ENCODE peak calls at places on chromosomes 6 and 20, in nine cellular contexts. Y is stomach, J is endodermal cell, H is RWPE2, T is psoas muscle, K is A549, V is esophagus muscularis mucosa, U is lower lobe of right lung, Q is fibroblast of lung. W is an unnamed sample. For H3K4me1, the result is how much of the 10 kb centered on the place peaks cover.

GRCh38 chr6:23174781-23175361 is 605.5 kb downstream of the HDGFL1 start:
- DNase-seq in Y (no peak), J (no peak), H (no peak), T (no peak), K (peak), V (no peak), U (no peak), Q (peak), W (no peak)

GRCh38 chr6:104559435-104560202 is 300.1 kb downstream of the HACE1 start:
- DNase-seq in Y (no peak), J (no peak), H (no peak), T (no peak), K (no peak), V (no peak), U (no peak), Q (no peak), W (no peak)

GRCh38 chr20:49283703-49284625 is 6.1 kb upstream of the ZNFX1 start:
- DNase-seq in Y (no peak), J (peak), H (no peak), T (no peak), K (no peak), V (no peak), U (no peak), Q (no peak), W (no peak)

GRCh38 chr6:41197234-41197633 is 3.7 kb downstream of the TREML2 start:
- DNase-seq in Y (no peak), J (no peak), H (no peak), T (no peak), K (no peak), V (peak), U (no peak), Q (no peak), W (no peak)

GRCh38 chr20:57582432-57583288 is 21.8 kb downstream of the PCK1 start:
- DNase-seq in Y (peak), J (peak), H (peak), T (no peak), K (peak), V (no peak), U (no peak), Q (peak), W (no peak)

GRCh38 chr6:108798672-108799355 is 49.4 kb upstream of the ARMC2 start:
- DNase-seq in Y (peak), J (peak), H (no peak), T (no peak), K (no peak), V (no peak), U (peak), Q (no peak), W (no peak)

GRCh38 chr6:168648240-168648639 is 207.3 kb downstream of the SMOC2 start:
- DNase-seq in Y (peak), J (no peak), H (no peak), T (no peak), K (no peak), V (no peak), U (peak), Q (no peak), W (no peak)

GRCh38 chr6:160733045-160733646 is 31.1 kb downstream of the PLG start:
- DNase-seq in Y (peak), J (peak), H (no peak), T (no peak), K (peak), V (no peak), U (no peak), Q (peak), W (no peak)

GRCh38 chr20:58547527-58548475 is 32.6 kb upstream of the APCDD1L start:
- DNase-seq in Y (peak), J (peak), H (peak), T (no peak), K (no peak), V (peak), U (no peak), Q (no peak), W (no peak)

GRCh38 chr20:58538752-58539151 is 23.6 kb upstream of the APCDD1L start:
- DNase-seq in Y (no peak), J (peak), H (no peak), T (no peak), K (no peak), V (peak), U (no peak), Q (no peak), W (no peak)

GRCh38 chr20:47859255-47859654 is 74.0 kb upstream of the SULF2 start:
- DNase-seq in Y (no peak), J (no peak), H (no peak), T (no peak), K (no peak), V (no peak), U (no peak), Q (no peak), W (no peak)

GRCh38 chr6:154127638-154128037 is 88.6 kb downstream of the OPRM1 start:
- DNase-seq in Y (no peak), J (peak), H (no peak), T (no peak), K (no peak), V (no peak), U (no peak), Q (no peak), W (no peak)

GRCh38 chr6:168217880-168218537 is 101.6 kb downstream of the DACT2 start:
- DNase-seq in Y (no peak), J (peak), H (no peak), T (no peak), K (no peak), V (no peak), U (no peak), Q (no peak), W (no peak)

GRCh38 chr6:89941031-89941775 is 46.9 kb downstream of the GJA10 start:
- DNase-seq in Y (peak), J (no peak), H (no peak), T (peak), K (no peak), V (no peak), U (peak), Q (peak), W (peak)

GRCh38 chr6:167956983-167957492 is 40.4 kb upstream of the KIF25 start:
- DNase-seq in Y (no peak), J (no peak), H (no peak), T (no peak), K (peak), V (no peak), U (no peak), Q (no peak), W (no peak)

GRCh38 chr6:113907107-113907506 is 50.0 kb downstream of the MARCKS start:
- DNase-seq in Y (no peak), J (no peak), H (no peak), T (no peak), K (no peak), V (no peak), U (no peak), Q (no peak), W (no peak)

GRCh38 chr20:41428285-41428684 is 61.7 kb upstream of the EMILIN3 start:
- DNase-seq in Y (no peak), J (no peak), H (peak), T (no peak), K (peak), V (no peak), U (no peak), Q (peak), W (no peak)
- H3K27ac ChIP-seq in Y (no peak), J (no peak), H (no peak), T (no peak), K (no peak), V (no peak), U (no peak), Q (no peak), W (no peak)

DNA sequence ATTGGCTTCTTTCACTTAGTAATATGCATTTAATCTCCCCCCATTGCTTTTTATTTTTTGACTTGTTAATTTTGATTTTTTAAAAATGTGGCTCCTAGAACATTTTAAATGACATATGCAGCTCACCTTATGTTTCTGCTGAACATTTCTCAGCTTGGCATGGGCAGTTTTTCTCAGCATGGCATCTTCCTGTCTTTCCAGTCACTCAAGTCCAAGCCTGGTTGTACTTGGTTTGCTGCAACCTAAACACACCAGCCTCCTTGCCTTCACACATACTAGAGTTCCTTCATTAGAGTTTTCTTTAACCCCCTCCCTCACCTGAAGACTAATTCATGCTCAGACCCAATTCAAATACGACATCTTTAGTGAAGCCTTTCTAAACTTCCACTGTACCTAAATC is 86.4 kb downstream of the ZHX3 start:
- DNase-seq in Y (no peak), J (no peak), H (no peak), T (no peak), K (no peak), V (no peak), U (no peak), Q (no peak), W (no peak)
- H3K4me1 ChIP-seq in Y (under half), J (under half), H (under half), T (half or more), K (under half), V (half or more), U (under half), Q (under half), W (half or more)

DNA sequence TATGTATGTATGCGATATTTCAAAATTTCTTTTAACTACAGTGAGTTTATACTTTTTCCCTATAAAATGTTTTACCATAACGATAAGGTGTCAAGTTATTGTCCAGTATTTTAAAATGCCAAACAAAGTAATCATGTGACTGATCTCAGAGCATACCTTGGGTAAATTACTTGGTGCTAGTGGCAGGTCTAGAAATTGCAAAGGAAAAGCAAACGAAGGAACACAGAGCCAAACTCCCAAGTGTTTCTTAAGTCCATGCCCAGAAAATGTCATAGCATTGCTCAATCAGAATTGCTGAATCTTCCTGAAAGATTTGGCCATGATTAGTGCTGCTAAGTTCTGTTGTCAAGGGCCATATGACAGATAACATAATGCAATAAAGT is 77.5 kb downstream of the CAP2 start:
- DNase-seq in Y (no peak), J (no peak), H (no peak), T (no peak), K (peak), V (no peak), U (no peak), Q (peak), W (peak)
- TF ChIP-seq CTCF in Y (no peak), J (no peak), H (no peak), T (no peak), K (no peak), V (peak), U (no peak), Q (peak), W (peak)

GRCh38 chr6:16670183-16670582 is 91.1 kb downstream of the ATXN1 start:
- DNase-seq in Y (no peak), J (no peak), H (no peak), T (peak), K (no peak), V (no peak), U (peak), Q (no peak), W (no peak)

GRCh38 chr6:16669227-16669626 is 92.0 kb downstream of the ATXN1 start:
- DNase-seq in Y (peak), J (no peak), H (no peak), T (no peak), K (peak), V (no peak), U (no peak), Q (no peak), W (no peak)

GRCh38 chr6:16670617-16671051 is 90.6 kb downstream of the ATXN1 start:
- DNase-seq in Y (no peak), J (no peak), H (no peak), T (no peak), K (no peak), V (no peak), U (no peak), Q (no peak), W (no peak)

GRCh38 chr6:16673011-16673797 is 88.1 kb downstream of the ATXN1 start:
- DNase-seq in Y (no peak), J (no peak), H (no peak), T (no peak), K (no peak), V (no peak), U (no peak), Q (no peak), W (no peak)

GRCh38 chr6:16671302-16672289 is 89.7 kb downstream of the ATXN1 start:
- DNase-seq in Y (no peak), J (no peak), H (no peak), T (no peak), K (no peak), V (no peak), U (no peak), Q (no peak), W (no peak)
- H3K27ac ChIP-seq in Y (no peak), J (no peak), H (no peak), T (no peak), K (no peak), V (no peak), U (peak), Q (no peak), W (no peak)

GRCh38 chr6:34587325-34587724 is 31.2 kb upstream of the SPDEF start:
- DNase-seq in Y (no peak), J (peak), H (no peak), T (no peak), K (no peak), V (no peak), U (no peak), Q (no peak), W (no peak)

GRCh38 chr6:34586327-34587040 is 30.4 kb upstream of the SPDEF start:
- DNase-seq in Y (no peak), J (peak), H (no peak), T (no peak), K (no peak), V (no peak), U (no peak), Q (no peak), W (no peak)

GRCh38 chr6:34589140-34589539 is 33.0 kb upstream of the SPDEF start:
- DNase-seq in Y (no peak), J (peak), H (no peak), T (no peak), K (no peak), V (no peak), U (no peak), Q (no peak), W (no peak)

GRCh38 chr6:34589633-34590139 is 33.6 kb upstream of the SPDEF start:
- DNase-seq in Y (no peak), J (peak), H (no peak), T (no peak), K (no peak), V (no peak), U (no peak), Q (no peak), W (no peak)

GRCh38 chr6:34587851-34588250 is 31.7 kb upstream of the SPDEF start:
- DNase-seq in Y (no peak), J (peak), H (no peak), T (no peak), K (no peak), V (no peak), U (no peak), Q (no peak), W (no peak)
- H3K4me1 ChIP-seq in Y (under half), J (under half), H (under half), T (under half), K (under half), V (under half), U (under half), Q (under half), W (under half)

GRCh38 chr20:38731738-38732113 is 7.4 kb downstream of the SLC32A1 start:
- DNase-seq in Y (no peak), J (no peak), H (peak), T (no peak), K (no peak), V (no peak), U (no peak), Q (no peak), W (no peak)
- TF ChIP-seq CTCF in Y (no peak), J (no peak), H (peak), T (no peak), K (peak), V (no peak), U (peak), Q (no peak), W (peak)

GRCh38 chr6:165478581-165478980 is 169.2 kb upstream of the C6orf118 start:
- DNase-seq in Y (no peak), J (no peak), H (no peak), T (no peak), K (no peak), V (no peak), U (no peak), Q (no peak), W (no peak)

GRCh38 chr6:165484178-165484889 is 174.9 kb upstream of the C6orf118 start:
- DNase-seq in Y (no peak), J (peak), H (no peak), T (no peak), K (no peak), V (no peak), U (no peak), Q (no peak), W (no peak)

GRCh38 chr6:165486183-165487137 is 176.6 kb downstream of the PDE10A start:
- DNase-seq in Y (no peak), J (no peak), H (no peak), T (no peak), K (no peak), V (no peak), U (no peak), Q (no peak), W (no peak)

GRCh38 chr6:165480916-165481315 is 171.5 kb upstream of the C6orf118 start:
- DNase-seq in Y (no peak), J (no peak), H (no peak), T (no peak), K (no peak), V (no peak), U (no peak), Q (no peak), W (no peak)
- H3K27ac ChIP-seq in Y (no peak), J (no peak), H (no peak), T (no peak), K (no peak), V (no peak), U (no peak), Q (no peak), W (no peak)

GRCh38 chr6:4370066-4370465 is 234.7 kb upstream of the ECI2 start:
- DNase-seq in Y (no peak), J (peak), H (no peak), T (no peak), K (peak), V (no peak), U (no peak), Q (peak), W (no peak)
- H3K4me1 ChIP-seq in Y (under half), J (under half), H (under half), T (under half), K (under half), V (under half), U (under half), Q (under half), W (under half)